ENCODE peak calls at places on chromosome 22, in ten cellular contexts. L, D, F, X, Q, V, R, B, K and G are unnamed samples.

GRCh38 chr22:49454726-49455125 is 372.9 kb downstream of the BRD1 start:
- DNase-seq in L (no peak), D (no peak), F (no peak), X (no peak), Q (no peak), V (no peak), R (no peak), B (no peak), K (no peak), G (no peak)

GRCh38 chr22:44221710-44222475 is 41.2 kb downstream of the PARVG start:
- DNase-seq in L (no peak), D (no peak), F (no peak), X (no peak), Q (peak; percentile 45), V (no peak), R (no peak), B (no peak), K (no peak), G (no peak)

GRCh38 chr22:20618488-20618887 is 111.1 kb downstream of the MED15 start:
- DNase-seq in L (no peak), D (no peak), F (no peak), X (no peak), Q (no peak), V (no peak), R (no peak), B (no peak), K (no peak), G (no peak)

GRCh38 chr22:19811811-19812771 is 42.6 kb downstream of the GNB1L start:
- DNase-seq in L (no peak), D (peak; percentile 41), F (peak; percentile 5), X (no peak), Q (peak; percentile 69), V (no peak), R (no peak), B (no peak), K (no peak), G (peak; percentile 2)

GRCh38 chr22:48960576-48960975 is 867.1 kb downstream of the BRD1 start:
- DNase-seq in L (no peak), D (no peak), F (no peak), X (no peak), Q (no peak), V (no peak), R (no peak), B (no peak), K (no peak), G (no peak)

GRCh38 chr22:38513063-38513462 is 7.0 kb upstream of the DDX17 start:
- DNase-seq in L (peak; percentile 49), D (no peak), F (no peak), X (no peak), Q (no peak), V (no peak), R (peak; percentile 52), B (peak; percentile 9), K (peak; percentile 45), G (no peak)

GRCh38 chr22:30250039-30250565 is 3.5 kb upstream of the LIF start:
- DNase-seq in L (no peak), D (no peak), F (no peak), X (no peak), Q (no peak), V (no peak), R (no peak), B (no peak), K (no peak), G (no peak)

GRCh38 chr22:17281026-17281809 is 62.0 kb upstream of the ADA2 start:
- DNase-seq in L (no peak), D (no peak), F (no peak), X (no peak), Q (peak; percentile 15), V (no peak), R (no peak), B (no peak), K (no peak), G (no peak)

GRCh38 chr22:44719586-44720368 is 17.8 kb downstream of the PRR5 start:
- DNase-seq in L (no peak), D (no peak), F (no peak), X (no peak), Q (no peak), V (no peak), R (peak; percentile 70), B (no peak), K (no peak), G (peak; percentile 47)

GRCh38 chr22:31611065-31611760 is 50.8 kb downstream of the PISD start:
- DNase-seq in L (no peak), D (no peak), F (no peak), X (no peak), Q (no peak), V (no peak), R (no peak), B (no peak), K (no peak), G (no peak)

GRCh38 chr22:24270556-24271405 is at the start of gene SPECC1L:
- DNase-seq in L (peak; percentile 96), D (peak; percentile 93), F (peak; percentile 93), X (peak; percentile 92), Q (peak; percentile 98), V (peak; percentile 84), R (peak; percentile 96), B (peak; percentile 88), K (peak; percentile 87), G (peak; percentile 94)

GRCh38 chr22:30434775-30435315 is 9.3 kb downstream of the MTFP1 start:
- DNase-seq in L (no peak), D (no peak), F (no peak), X (no peak), Q (peak; percentile 9), V (no peak), R (no peak), B (no peak), K (no peak), G (no peak)

GRCh38 chr22:21940521-21940920 is 12.1 kb downstream of the PPM1F start:
- DNase-seq in L (no peak), D (no peak), F (no peak), X (peak; percentile 22), Q (no peak), V (no peak), R (no peak), B (no peak), K (no peak), G (no peak)

GRCh38 chr22:46027219-46028068 is 50.5 kb upstream of the WNT7B start:
- DNase-seq in L (no peak), D (peak; percentile 89), F (no peak), X (peak; percentile 91), Q (peak; percentile 88), V (no peak), R (peak; percentile 88), B (no peak), K (no peak), G (peak; percentile 63)

GRCh38 chr22:48154169-48154942 is 1391.9 kb downstream of the TBC1D22A start:
- DNase-seq in L (no peak), D (no peak), F (no peak), X (no peak), Q (peak; percentile 68), V (no peak), R (no peak), B (no peak), K (no peak), G (no peak)

GRCh38 chr22:49632199-49633009 is 195.3 kb downstream of the BRD1 start:
- DNase-seq in L (peak; percentile 90), D (peak; percentile 86), F (peak; percentile 49), X (peak; percentile 66), Q (no peak), V (no peak), R (peak; percentile 61), B (no peak), K (no peak), G (peak; percentile 64)

GRCh38 chr22:26342719-26343449 is 86.2 kb upstream of the ASPHD2 start:
- DNase-seq in L (no peak), D (no peak), F (no peak), X (no peak), Q (no peak), V (no peak), R (no peak), B (no peak), K (no peak), G (peak; percentile 8)

GRCh38 chr22:50059185-50059880 is 1.2 kb upstream of the TTLL8 start:
- DNase-seq in L (peak; percentile 55), D (no peak), F (no peak), X (no peak), Q (no peak), V (no peak), R (peak; percentile 8), B (no peak), K (no peak), G (peak; percentile 24)

GRCh38 chr22:24417901-24418641 is 9.3 kb upstream of the ADORA2A start:
- DNase-seq in L (no peak), D (no peak), F (no peak), X (no peak), Q (peak; percentile 76), V (no peak), R (peak; percentile 24), B (no peak), K (no peak), G (no peak)

GRCh38 chr22:17083811-17084540 is 824 bp upstream of the IL17RA start:
- DNase-seq in L (no peak), D (no peak), F (no peak), X (no peak), Q (peak; percentile 59), V (no peak), R (peak; percentile 50), B (no peak), K (no peak), G (no peak)

GRCh38 chr22:21696115-21696514 is 30.3 kb downstream of the PPIL2 start:
- DNase-seq in L (no peak), D (no peak), F (no peak), X (no peak), Q (no peak), V (no peak), R (no peak), B (no peak), K (no peak), G (no peak)

GRCh38 chr22:37742374-37743092 is 45.7 kb downstream of the TRIOBP start:
- DNase-seq in L (no peak), D (no peak), F (no peak), X (no peak), Q (no peak), V (no peak), R (no peak), B (no peak), K (no peak), G (peak; percentile 51)

GRCh38 chr22:47793304-47794101 is 1031.1 kb downstream of the TBC1D22A start:
- DNase-seq in L (no peak), D (no peak), F (peak; percentile 4), X (no peak), Q (no peak), V (no peak), R (no peak), B (no peak), K (no peak), G (no peak)

GRCh38 chr22:45934659-45935341 is 42.2 kb downstream of the WNT7B start:
- DNase-seq in L (no peak), D (peak; percentile 62), F (peak; percentile 43), X (no peak), Q (peak; percentile 84), V (no peak), R (no peak), B (no peak), K (no peak), G (peak; percentile 58)

GRCh38 chr22:33362702-33363101 is 304.5 kb upstream of the SYN3 start:
- DNase-seq in L (no peak), D (no peak), F (no peak), X (no peak), Q (no peak), V (no peak), R (no peak), B (no peak), K (no peak), G (no peak)

GRCh38 chr22:25497269-25497668 is 67.2 kb upstream of the GRK3 start:
- DNase-seq in L (no peak), D (no peak), F (no peak), X (no peak), Q (no peak), V (no peak), R (no peak), B (no peak), K (no peak), G (peak; percentile 9)

GRCh38 chr22:27809700-27810365 is 8.3 kb upstream of the MN1 start:
- DNase-seq in L (peak; percentile 25), D (no peak), F (no peak), X (no peak), Q (no peak), V (no peak), R (no peak), B (no peak), K (no peak), G (no peak)

GRCh38 chr22:46287873-46288751 is 8.6 kb upstream of the GTSE1 start:
- DNase-seq in L (no peak), D (no peak), F (peak; percentile 49), X (no peak), Q (peak; percentile 78), V (no peak), R (peak; percentile 62), B (no peak), K (no peak), G (peak; percentile 22)